ENCODE peak calls at places on chromosomes 5 and 9, in six cellular contexts. C, A, F, Z, U and J are unnamed samples.

GRCh38 chr5:103489293-103489692 is 73.3 kb downstream of the NUDT12 start:
- DNase-seq in A (no peak), U (no peak), C (no peak), Z (no peak), F (no peak), J (no peak)

GRCh38 chr9:86485359-86485758 is 131.1 kb upstream of the TUT7 start:
- DNase-seq in F (no peak), U (no peak), C (peak), A (no peak), Z (no peak), J (no peak)

GRCh38 chr5:142000709-142001484 is 11.9 kb downstream of the GNPDA1 start:
- DNase-seq in F (peak), A (no peak), Z (no peak), U (no peak), C (no peak), J (no peak)

GRCh38 chr5:178351950-178352349 is 119.3 kb upstream of the PHYKPL start:
- DNase-seq in A (no peak), U (no peak), C (no peak), Z (no peak), F (no peak), J (no peak)

GRCh38 chr5:139004374-139005307 is 129.5 kb upstream of the LRRTM2 start:
- DNase-seq in U (no peak), A (no peak), F (no peak), C (no peak), Z (no peak), J (no peak)

GRCh38 chr5:39201795-39202593 is 17.4 kb downstream of the FYB1 start:
- DNase-seq in F (no peak), U (no peak), A (no peak), Z (no peak), C (no peak), J (no peak)

GRCh38 chr5:159586941-159587340 is 256.7 kb upstream of the IL12B start:
- DNase-seq in Z (no peak), U (no peak), A (no peak), C (no peak), F (no peak), J (no peak)

GRCh38 chr5:107982703-107983425 is 312.1 kb upstream of the EFNA5 start:
- DNase-seq in C (no peak), U (no peak), Z (no peak), F (no peak), A (no peak), J (no peak)

GRCh38 chr9:27870404-27870803 is 297.1 kb upstream of the C9orf72 start:
- DNase-seq in C (no peak), F (no peak), A (no peak), Z (no peak), U (no peak), J (peak)

GRCh38 chr5:169895876-169896275 is 84.4 kb downstream of the INSYN2B start:
- DNase-seq in C (no peak), U (no peak), Z (no peak), F (no peak), A (no peak), J (no peak)

GRCh38 chr9:38641985-38642864 is 21.8 kb upstream of the ANKRD18A start:
- DNase-seq in A (peak), U (peak), C (no peak), F (peak), Z (peak), J (peak)

GRCh38 chr9:135136991-135137390 is 49.5 kb downstream of the OLFM1 start:
- DNase-seq in U (no peak), F (no peak), Z (no peak), C (no peak), A (no peak), J (no peak)

GRCh38 chr9:10000669-10001068 is 612.1 kb downstream of the PTPRD start:
- DNase-seq in Z (no peak), F (no peak), C (no peak), A (no peak), U (no peak), J (no peak)

GRCh38 chr9:86349271-86349670 is 4.9 kb downstream of the TUT7 start:
- DNase-seq in F (peak), C (no peak), A (peak), Z (no peak), U (no peak), J (no peak)

GRCh38 chr5:53367727-53368126 is 112.7 kb upstream of the FST start:
- DNase-seq in Z (no peak), U (no peak), C (no peak), A (no peak), F (no peak), J (no peak)

GRCh38 chr9:92749071-92749933 is 15.3 kb downstream of the BICD2 start:
- DNase-seq in C (no peak), A (no peak), Z (no peak), F (no peak), U (no peak), J (no peak)

GRCh38 chr9:90835206-90835605 is 33.6 kb downstream of the SYK start:
- DNase-seq in Z (no peak), U (peak), C (no peak), A (no peak), F (no peak), J (no peak)

GRCh38 chr5:138115254-138115653 is 24.0 kb downstream of the NME5 start:
- DNase-seq in A (no peak), F (no peak), U (no peak), Z (no peak), C (no peak), J (no peak)

GRCh38 chr9:34454571-34455065 is 3.8 kb downstream of the FAM219A start:
- DNase-seq in F (peak), A (peak), U (no peak), Z (no peak), C (peak), J (peak)

GRCh38 chr9:90099262-90099982 is 494.6 kb downstream of the GADD45G start:
- DNase-seq in Z (no peak), U (peak), C (no peak), F (no peak), A (peak), J (peak)